ENCODE peak calls at places on chromosomes 2 and 18, in nine cellular contexts. One of them, this sample, is unnamed.

GRCh38 chr2:168490015-168490874 is 34.2 kb downstream of the CERS6 start:
- DNase-seq in ovary: no peak
- DNase-seq in CD4-positive, alpha-beta T cell: peak; percentile 12
- DNase-seq in naive thymus-derived CD4-positive, alpha-beta T cell: peak; percentile 62
- DNase-seq in body of pancreas: peak; percentile 14
- DNase-seq in tibial nerve: no peak
- DNase-seq in right lobe of liver: no peak
- DNase-seq in CD4-positive, CD25-positive, alpha-beta regulatory T cell: peak; percentile 75
- DNase-seq in CD8-positive, alpha-beta memory T cell: no peak
- DNase-seq in this sample: no peak

GRCh38 chr2:75238670-75239330 is 39.5 kb upstream of the TACR1 start:
- DNase-seq in ovary: no peak
- DNase-seq in CD4-positive, alpha-beta T cell: no peak
- DNase-seq in naive thymus-derived CD4-positive, alpha-beta T cell: no peak
- DNase-seq in body of pancreas: no peak
- DNase-seq in tibial nerve: no peak
- DNase-seq in right lobe of liver: no peak
- DNase-seq in CD4-positive, CD25-positive, alpha-beta regulatory T cell: no peak
- DNase-seq in CD8-positive, alpha-beta memory T cell: no peak
- DNase-seq in this sample: no peak

GRCh38 chr2:237877576-237878307 is 18.3 kb downstream of the RAMP1 start:
- DNase-seq in ovary: peak; percentile 31
- DNase-seq in CD4-positive, alpha-beta T cell: no peak
- DNase-seq in naive thymus-derived CD4-positive, alpha-beta T cell: no peak
- DNase-seq in body of pancreas: no peak
- DNase-seq in tibial nerve: no peak
- DNase-seq in right lobe of liver: peak; percentile 34
- DNase-seq in CD4-positive, CD25-positive, alpha-beta regulatory T cell: no peak
- DNase-seq in CD8-positive, alpha-beta memory T cell: no peak
- DNase-seq in this sample: peak; percentile 70

GRCh38 chr2:215409331-215410127 is 26.3 kb downstream of the FN1 start:
- DNase-seq in ovary: no peak
- DNase-seq in CD4-positive, alpha-beta T cell: no peak
- DNase-seq in naive thymus-derived CD4-positive, alpha-beta T cell: no peak
- DNase-seq in body of pancreas: no peak
- DNase-seq in tibial nerve: no peak
- DNase-seq in right lobe of liver: no peak
- DNase-seq in CD4-positive, CD25-positive, alpha-beta regulatory T cell: no peak
- DNase-seq in CD8-positive, alpha-beta memory T cell: no peak
- DNase-seq in this sample: no peak

GRCh38 chr18:2986150-2986865 is 26.6 kb downstream of the LPIN2 start:
- DNase-seq in ovary: no peak
- DNase-seq in CD4-positive, alpha-beta T cell: no peak
- DNase-seq in naive thymus-derived CD4-positive, alpha-beta T cell: no peak
- DNase-seq in body of pancreas: no peak
- DNase-seq in tibial nerve: no peak
- DNase-seq in right lobe of liver: no peak
- DNase-seq in CD4-positive, CD25-positive, alpha-beta regulatory T cell: peak; percentile 44
- DNase-seq in CD8-positive, alpha-beta memory T cell: no peak
- DNase-seq in this sample: no peak

GRCh38 chr18:66344227-66344626 is 259.7 kb downstream of the CDH19 start:
- DNase-seq in ovary: no peak
- DNase-seq in CD4-positive, alpha-beta T cell: no peak
- DNase-seq in naive thymus-derived CD4-positive, alpha-beta T cell: no peak
- DNase-seq in body of pancreas: no peak
- DNase-seq in tibial nerve: no peak
- DNase-seq in right lobe of liver: no peak
- DNase-seq in CD4-positive, CD25-positive, alpha-beta regulatory T cell: no peak
- DNase-seq in CD8-positive, alpha-beta memory T cell: no peak
- DNase-seq in this sample: no peak

GRCh38 chr2:136363921-136364320 is 246.0 kb upstream of the CXCR4 start:
- DNase-seq in ovary: no peak
- DNase-seq in CD4-positive, alpha-beta T cell: no peak
- DNase-seq in naive thymus-derived CD4-positive, alpha-beta T cell: no peak
- DNase-seq in body of pancreas: no peak
- DNase-seq in tibial nerve: no peak
- DNase-seq in right lobe of liver: no peak
- DNase-seq in CD4-positive, CD25-positive, alpha-beta regulatory T cell: no peak
- DNase-seq in CD8-positive, alpha-beta memory T cell: no peak
- DNase-seq in this sample: no peak

GRCh38 chr2:10271946-10272345 is 30.8 kb upstream of the HPCAL1 start:
- DNase-seq in ovary: no peak
- DNase-seq in CD4-positive, alpha-beta T cell: no peak
- DNase-seq in naive thymus-derived CD4-positive, alpha-beta T cell: no peak
- DNase-seq in body of pancreas: peak; percentile 77
- DNase-seq in tibial nerve: no peak
- DNase-seq in right lobe of liver: peak; percentile 37
- DNase-seq in CD4-positive, CD25-positive, alpha-beta regulatory T cell: no peak
- DNase-seq in CD8-positive, alpha-beta memory T cell: peak; percentile 38
- DNase-seq in this sample: peak; percentile 43

GRCh38 chr2:201918981-201919380 is 112.6 kb downstream of the CDK15 start:
- DNase-seq in ovary: no peak
- DNase-seq in CD4-positive, alpha-beta T cell: no peak
- DNase-seq in naive thymus-derived CD4-positive, alpha-beta T cell: no peak
- DNase-seq in body of pancreas: no peak
- DNase-seq in tibial nerve: no peak
- DNase-seq in right lobe of liver: no peak
- DNase-seq in CD4-positive, CD25-positive, alpha-beta regulatory T cell: no peak
- DNase-seq in CD8-positive, alpha-beta memory T cell: no peak
- DNase-seq in this sample: no peak

GRCh38 chr2:99187011-99187410 is 6.0 kb downstream of the MRPL30 start:
- DNase-seq in ovary: no peak
- DNase-seq in CD4-positive, alpha-beta T cell: no peak
- DNase-seq in naive thymus-derived CD4-positive, alpha-beta T cell: no peak
- DNase-seq in body of pancreas: no peak
- DNase-seq in tibial nerve: no peak
- DNase-seq in right lobe of liver: no peak
- DNase-seq in CD4-positive, CD25-positive, alpha-beta regulatory T cell: no peak
- DNase-seq in CD8-positive, alpha-beta memory T cell: no peak
- DNase-seq in this sample: no peak

GRCh38 chr2:240992572-240993291 is 5.7 kb upstream of the SNED1 start:
- DNase-seq in ovary: peak; percentile 48
- DNase-seq in CD4-positive, alpha-beta T cell: no peak
- DNase-seq in naive thymus-derived CD4-positive, alpha-beta T cell: no peak
- DNase-seq in body of pancreas: peak; percentile 1
- DNase-seq in tibial nerve: no peak
- DNase-seq in right lobe of liver: no peak
- DNase-seq in CD4-positive, CD25-positive, alpha-beta regulatory T cell: no peak
- DNase-seq in CD8-positive, alpha-beta memory T cell: peak; percentile 48
- DNase-seq in this sample: peak; percentile 49

GRCh38 chr2:59449264-59449663 is 1104.2 kb downstream of the BCL11A start:
- DNase-seq in ovary: no peak
- DNase-seq in CD4-positive, alpha-beta T cell: no peak
- DNase-seq in naive thymus-derived CD4-positive, alpha-beta T cell: no peak
- DNase-seq in body of pancreas: peak; percentile 40
- DNase-seq in tibial nerve: no peak
- DNase-seq in right lobe of liver: no peak
- DNase-seq in CD4-positive, CD25-positive, alpha-beta regulatory T cell: peak; percentile 0
- DNase-seq in CD8-positive, alpha-beta memory T cell: no peak
- DNase-seq in this sample: no peak

GRCh38 chr2:189782221-189782671 is 1.9 kb downstream of the ORMDL1 start:
- DNase-seq in ovary: no peak
- DNase-seq in CD4-positive, alpha-beta T cell: no peak
- DNase-seq in naive thymus-derived CD4-positive, alpha-beta T cell: no peak
- DNase-seq in body of pancreas: peak; percentile 7
- DNase-seq in tibial nerve: no peak
- DNase-seq in right lobe of liver: no peak
- DNase-seq in CD4-positive, CD25-positive, alpha-beta regulatory T cell: peak; percentile 30
- DNase-seq in CD8-positive, alpha-beta memory T cell: no peak
- DNase-seq in this sample: no peak

DNA sequence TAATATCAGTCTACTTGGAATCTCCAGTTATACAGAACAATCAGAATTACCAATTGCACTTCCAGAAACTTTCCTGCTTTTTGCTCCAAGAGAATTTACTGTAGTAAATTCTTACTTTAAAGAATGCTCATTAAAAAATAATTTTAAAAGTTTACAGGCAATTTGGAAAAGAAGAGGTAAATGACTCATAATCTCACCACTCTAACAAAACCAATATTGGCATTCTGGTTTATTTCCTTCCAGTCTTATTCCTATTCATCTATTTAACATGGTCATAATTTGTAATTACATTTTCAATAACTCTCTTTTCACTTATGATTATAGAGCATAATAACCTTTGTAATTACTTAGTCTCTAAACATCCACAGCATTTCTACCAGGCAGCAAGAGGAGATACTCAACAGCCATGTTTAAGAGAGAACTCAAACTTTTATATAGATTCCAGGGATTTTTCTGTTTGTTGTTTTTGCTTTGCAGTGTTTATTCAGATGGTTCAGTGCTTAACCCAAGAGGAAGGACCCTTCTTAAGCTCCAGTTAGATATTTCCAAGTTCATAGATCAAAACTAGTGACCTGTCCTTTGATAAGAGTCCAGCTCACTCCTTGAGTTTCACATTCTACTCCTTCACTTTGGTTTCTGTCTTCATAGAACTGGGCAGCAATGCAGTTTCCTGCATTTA is 464.7 kb downstream of the TXNL1 start:
- DNase-seq in ovary: no peak
- DNase-seq in CD4-positive, alpha-beta T cell: no peak
- DNase-seq in naive thymus-derived CD4-positive, alpha-beta T cell: no peak
- DNase-seq in body of pancreas: no peak
- DNase-seq in tibial nerve: no peak
- DNase-seq in right lobe of liver: no peak
- DNase-seq in CD4-positive, CD25-positive, alpha-beta regulatory T cell: no peak
- DNase-seq in CD8-positive, alpha-beta memory T cell: no peak
- DNase-seq in this sample: no peak
- H3K9me3 ChIP-seq in ovary: no peaks in the 10 kb centered on the region
- H3K9me3 ChIP-seq in CD4-positive, alpha-beta T cell: no peaks in the 10 kb centered on the region
- H3K9me3 ChIP-seq in naive thymus-derived CD4-positive, alpha-beta T cell: no peaks in the 10 kb centered on the region
- H3K9me3 ChIP-seq in body of pancreas: no peaks in the 10 kb centered on the region
- H3K9me3 ChIP-seq in tibial nerve: no peaks in the 10 kb centered on the region
- H3K9me3 ChIP-seq in right lobe of liver: no peaks in the 10 kb centered on the region
- H3K9me3 ChIP-seq in CD4-positive, CD25-positive, alpha-beta regulatory T cell: no peaks in the 10 kb centered on the region
- H3K9me3 ChIP-seq in CD8-positive, alpha-beta memory T cell: no peaks in the 10 kb centered on the region
- H3K9me3 ChIP-seq in this sample: no peaks in the 10 kb centered on the region

GRCh38 chr2:118223487-118224136 is 135.3 kb downstream of the INSIG2 start:
- DNase-seq in ovary: no peak
- DNase-seq in CD4-positive, alpha-beta T cell: no peak
- DNase-seq in naive thymus-derived CD4-positive, alpha-beta T cell: peak; percentile 32
- DNase-seq in body of pancreas: no peak
- DNase-seq in tibial nerve: no peak
- DNase-seq in right lobe of liver: no peak
- DNase-seq in CD4-positive, CD25-positive, alpha-beta regulatory T cell: no peak
- DNase-seq in CD8-positive, alpha-beta memory T cell: no peak
- DNase-seq in this sample: no peak
- H3K27me3 ChIP-seq in ovary: no peaks in the 10 kb centered on the region
- H3K27me3 ChIP-seq in CD4-positive, alpha-beta T cell: peaks cover 62% of the 10 kb centered on the region
- H3K27me3 ChIP-seq in naive thymus-derived CD4-positive, alpha-beta T cell: peaks cover 10% of the 10 kb centered on the region
- H3K27me3 ChIP-seq in body of pancreas: no peaks in the 10 kb centered on the region
- H3K27me3 ChIP-seq in tibial nerve: peaks cover 93% of the 10 kb centered on the region
- H3K27me3 ChIP-seq in right lobe of liver: peaks cover 22% of the 10 kb centered on the region
- H3K27me3 ChIP-seq in CD4-positive, CD25-positive, alpha-beta regulatory T cell: peaks cover 61% of the 10 kb centered on the region
- H3K27me3 ChIP-seq in CD8-positive, alpha-beta memory T cell: peaks cover 54% of the 10 kb centered on the region
- H3K27me3 ChIP-seq in this sample: peaks cover 2% of the 10 kb centered on the region

DNA sequence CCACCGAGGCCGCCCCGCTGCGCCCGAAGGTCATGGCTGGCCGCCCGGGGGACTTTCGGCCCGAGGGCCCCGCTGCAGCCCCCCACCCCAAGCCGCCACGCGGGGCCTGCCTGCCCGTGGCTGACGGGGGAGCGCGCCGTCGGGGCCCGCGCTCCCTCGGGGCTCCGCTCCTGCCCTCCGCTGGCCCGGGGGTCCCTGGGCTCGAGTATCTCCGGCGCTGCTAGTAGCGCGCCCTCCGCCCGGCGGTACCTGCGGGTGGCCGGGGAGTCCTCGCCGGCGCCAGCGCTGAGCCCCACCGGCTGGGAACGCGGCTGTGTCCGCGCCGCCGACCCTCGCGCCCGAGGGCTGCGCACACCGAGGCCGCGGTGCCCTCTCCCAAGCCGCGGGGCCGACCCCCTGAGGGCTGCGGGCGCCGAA is 306 bp downstream of the KCNG3 start:
- DNase-seq in ovary: no peak
- DNase-seq in CD4-positive, alpha-beta T cell: no peak
- DNase-seq in naive thymus-derived CD4-positive, alpha-beta T cell: no peak
- DNase-seq in body of pancreas: no peak
- DNase-seq in tibial nerve: no peak
- DNase-seq in right lobe of liver: no peak
- DNase-seq in CD4-positive, CD25-positive, alpha-beta regulatory T cell: no peak
- DNase-seq in CD8-positive, alpha-beta memory T cell: no peak
- DNase-seq in this sample: no peak
- H3K27ac ChIP-seq in ovary: peak overlapping the region; percentile 77
- H3K27ac ChIP-seq in CD4-positive, alpha-beta T cell: no peak overlapping the region
- H3K27ac ChIP-seq in naive thymus-derived CD4-positive, alpha-beta T cell: no peak overlapping the region
- H3K27ac ChIP-seq in body of pancreas: peak overlapping the region; percentile 37
- H3K27ac ChIP-seq in tibial nerve: peak overlapping the region; percentile 87
- H3K27ac ChIP-seq in right lobe of liver: no peak overlapping the region
- H3K27ac ChIP-seq in CD4-positive, CD25-positive, alpha-beta regulatory T cell: no peak overlapping the region
- H3K27ac ChIP-seq in CD8-positive, alpha-beta memory T cell: no peak overlapping the region
- H3K27ac ChIP-seq in this sample: no peak overlapping the region

GRCh38 chr2:172510582-172510981 is 45.3 kb upstream of the PDK1 start:
- DNase-seq in ovary: no peak
- DNase-seq in CD4-positive, alpha-beta T cell: no peak
- DNase-seq in naive thymus-derived CD4-positive, alpha-beta T cell: peak; percentile 27
- DNase-seq in body of pancreas: no peak
- DNase-seq in tibial nerve: no peak
- DNase-seq in right lobe of liver: no peak
- DNase-seq in CD4-positive, CD25-positive, alpha-beta regulatory T cell: peak; percentile 16
- DNase-seq in CD8-positive, alpha-beta memory T cell: no peak
- DNase-seq in this sample: no peak

GRCh38 chr2:172516299-172516698 is 39.6 kb upstream of the PDK1 start:
- DNase-seq in ovary: no peak
- DNase-seq in CD4-positive, alpha-beta T cell: no peak
- DNase-seq in naive thymus-derived CD4-positive, alpha-beta T cell: no peak
- DNase-seq in body of pancreas: no peak
- DNase-seq in tibial nerve: no peak
- DNase-seq in right lobe of liver: no peak
- DNase-seq in CD4-positive, CD25-positive, alpha-beta regulatory T cell: no peak
- DNase-seq in CD8-positive, alpha-beta memory T cell: no peak
- DNase-seq in this sample: no peak

GRCh38 chr2:172513935-172514586 is 41.8 kb upstream of the PDK1 start:
- DNase-seq in ovary: no peak
- DNase-seq in CD4-positive, alpha-beta T cell: no peak
- DNase-seq in naive thymus-derived CD4-positive, alpha-beta T cell: no peak
- DNase-seq in body of pancreas: no peak
- DNase-seq in tibial nerve: no peak
- DNase-seq in right lobe of liver: peak; percentile 44
- DNase-seq in CD4-positive, CD25-positive, alpha-beta regulatory T cell: no peak
- DNase-seq in CD8-positive, alpha-beta memory T cell: no peak
- DNase-seq in this sample: no peak

GRCh38 chr2:172512810-172513523 is 42.9 kb upstream of the PDK1 start:
- DNase-seq in ovary: no peak
- DNase-seq in CD4-positive, alpha-beta T cell: no peak
- DNase-seq in naive thymus-derived CD4-positive, alpha-beta T cell: no peak
- DNase-seq in body of pancreas: no peak
- DNase-seq in tibial nerve: no peak
- DNase-seq in right lobe of liver: no peak
- DNase-seq in CD4-positive, CD25-positive, alpha-beta regulatory T cell: no peak
- DNase-seq in CD8-positive, alpha-beta memory T cell: no peak
- DNase-seq in this sample: no peak

DNA sequence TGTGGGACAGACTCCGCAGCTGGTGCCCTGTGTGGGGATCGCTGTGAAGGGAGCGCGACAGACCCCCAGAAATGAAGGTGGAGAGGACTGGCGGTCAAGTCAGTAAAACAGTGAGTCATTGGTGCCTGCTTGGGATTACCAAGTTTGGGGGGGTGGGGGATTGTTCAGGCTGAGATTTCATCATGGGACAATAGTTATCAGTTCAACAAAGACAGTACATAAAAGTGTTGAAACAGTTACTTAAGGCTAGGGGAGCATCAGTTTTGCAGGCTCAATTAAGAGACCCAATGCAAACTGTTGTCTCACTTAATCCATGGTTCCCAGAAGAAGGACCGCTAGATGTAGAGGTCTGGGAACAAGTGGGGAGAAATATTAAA is 42.4 kb upstream of the PDK1 start:
- DNase-seq in ovary: no peak
- DNase-seq in CD4-positive, alpha-beta T cell: no peak
- DNase-seq in naive thymus-derived CD4-positive, alpha-beta T cell: no peak
- DNase-seq in body of pancreas: no peak
- DNase-seq in tibial nerve: no peak
- DNase-seq in right lobe of liver: no peak
- DNase-seq in CD4-positive, CD25-positive, alpha-beta regulatory T cell: no peak
- DNase-seq in CD8-positive, alpha-beta memory T cell: no peak
- DNase-seq in this sample: no peak
- H3K9me3 ChIP-seq in ovary: peaks cover 3% of the 10 kb centered on the region
- H3K9me3 ChIP-seq in CD4-positive, alpha-beta T cell: peaks cover 22% of the 10 kb centered on the region
- H3K9me3 ChIP-seq in naive thymus-derived CD4-positive, alpha-beta T cell: peaks cover 12% of the 10 kb centered on the region
- H3K9me3 ChIP-seq in body of pancreas: no peaks in the 10 kb centered on the region
- H3K9me3 ChIP-seq in tibial nerve: peaks cover 37% of the 10 kb centered on the region
- H3K9me3 ChIP-seq in right lobe of liver: no peaks in the 10 kb centered on the region
- H3K9me3 ChIP-seq in CD4-positive, CD25-positive, alpha-beta regulatory T cell: peaks cover 21% of the 10 kb centered on the region
- H3K9me3 ChIP-seq in CD8-positive, alpha-beta memory T cell: peaks cover 14% of the 10 kb centered on the region
- H3K9me3 ChIP-seq in this sample: peaks cover 11% of the 10 kb centered on the region